ENCODE peak calls at places on chromosomes 1 and 21, in five cellular contexts. One of them, this sample, is unnamed.

GRCh38 chr1:205199090-205199930 is 12.2 kb downstream of the DSTYK start:
- DNase-seq in heart left ventricle: no peak
- DNase-seq in GM23248: peak; percentile 69
- DNase-seq in heart right ventricle: no peak
- DNase-seq in fibroblast of lung: no peak
- DNase-seq in this sample: no peak

GRCh38 chr21:42641311-42642218 is 11.9 kb upstream of the PDE9A start:
- DNase-seq in heart right ventricle: no peak
- DNase-seq in GM23248: peak; percentile 21
- DNase-seq in fibroblast of lung: peak; percentile 12
- DNase-seq in heart left ventricle: peak; percentile 54
- DNase-seq in this sample: no peak

GRCh38 chr1:211753649-211754251 is 76.8 kb downstream of the LPGAT1 start:
- DNase-seq in fibroblast of lung: no peak
- DNase-seq in heart right ventricle: no peak
- DNase-seq in heart left ventricle: no peak
- DNase-seq in GM23248: no peak
- DNase-seq in this sample: no peak

GRCh38 chr1:56180806-56181205 is 398.6 kb downstream of the PLPP3 start:
- DNase-seq in GM23248: peak; percentile 36
- DNase-seq in heart right ventricle: no peak
- DNase-seq in heart left ventricle: no peak
- DNase-seq in fibroblast of lung: peak; percentile 64
- DNase-seq in this sample: no peak

GRCh38 chr1:64693406-64693805 is 51.5 kb upstream of the RAVER2 start:
- DNase-seq in fibroblast of lung: no peak
- DNase-seq in heart left ventricle: no peak
- DNase-seq in heart right ventricle: no peak
- DNase-seq in GM23248: no peak
- DNase-seq in this sample: no peak

GRCh38 chr1:236727521-236727920 is 41.2 kb downstream of the ACTN2 start:
- DNase-seq in heart right ventricle: peak; percentile 29
- DNase-seq in heart left ventricle: no peak
- DNase-seq in fibroblast of lung: no peak
- DNase-seq in GM23248: no peak
- DNase-seq in this sample: no peak

GRCh38 chr1:32239790-32240139 is 7.3 kb upstream of the FAM167B start:
- DNase-seq in GM23248: no peak
- DNase-seq in heart left ventricle: no peak
- DNase-seq in fibroblast of lung: no peak
- DNase-seq in heart right ventricle: no peak
- DNase-seq in this sample: no peak

GRCh38 chr1:63611231-63611630 is 18.0 kb downstream of the PGM1 start:
- DNase-seq in heart left ventricle: no peak
- DNase-seq in GM23248: no peak
- DNase-seq in heart right ventricle: no peak
- DNase-seq in fibroblast of lung: peak; percentile 11
- DNase-seq in this sample: no peak

GRCh38 chr1:236235116-236235515 is 46.6 kb downstream of the ERO1B start:
- DNase-seq in heart left ventricle: no peak
- DNase-seq in heart right ventricle: no peak
- DNase-seq in GM23248: no peak
- DNase-seq in fibroblast of lung: no peak
- DNase-seq in this sample: no peak

GRCh38 chr1:227823537-227823936 is 8.1 kb downstream of the PRSS38 start:
- DNase-seq in heart left ventricle: no peak
- DNase-seq in GM23248: no peak
- DNase-seq in fibroblast of lung: no peak
- DNase-seq in heart right ventricle: no peak
- DNase-seq in this sample: no peak

GRCh38 chr1:34013136-34013535 is 149.3 kb downstream of the HMGB4 start:
- DNase-seq in heart right ventricle: no peak
- DNase-seq in fibroblast of lung: no peak
- DNase-seq in heart left ventricle: no peak
- DNase-seq in GM23248: no peak
- DNase-seq in this sample: no peak

GRCh38 chr21:28283652-28284490 is 708.8 kb downstream of the LTN1 start:
- DNase-seq in heart right ventricle: peak; percentile 20
- DNase-seq in heart left ventricle: no peak
- DNase-seq in fibroblast of lung: peak; percentile 95
- DNase-seq in GM23248: peak; percentile 76
- DNase-seq in this sample: no peak

GRCh38 chr1:32755810-32756159 is 53.2 kb upstream of the SYNC start:
- DNase-seq in fibroblast of lung: no peak
- DNase-seq in GM23248: no peak
- DNase-seq in heart left ventricle: no peak
- DNase-seq in heart right ventricle: no peak
- DNase-seq in this sample: no peak

GRCh38 chr1:78072216-78072615 is 26.4 kb downstream of the GIPC2 start:
- DNase-seq in heart right ventricle: no peak
- DNase-seq in fibroblast of lung: no peak
- DNase-seq in heart left ventricle: no peak
- DNase-seq in GM23248: peak; percentile 47
- DNase-seq in this sample: no peak

GRCh38 chr1:5639323-5639722 is 352.9 kb downstream of the NPHP4 start:
- DNase-seq in fibroblast of lung: no peak
- DNase-seq in GM23248: no peak
- DNase-seq in heart left ventricle: no peak
- DNase-seq in heart right ventricle: no peak
- DNase-seq in this sample: no peak

GRCh38 chr1:24283326-24284155 is 35.6 kb upstream of the GRHL3 start:
- DNase-seq in GM23248: peak; percentile 82
- DNase-seq in heart left ventricle: no peak
- DNase-seq in fibroblast of lung: peak; percentile 92
- DNase-seq in heart right ventricle: no peak
- DNase-seq in this sample: no peak

GRCh38 chr1:24288479-24288878 is 30.7 kb upstream of the GRHL3 start:
- DNase-seq in GM23248: no peak
- DNase-seq in heart right ventricle: no peak
- DNase-seq in heart left ventricle: no peak
- DNase-seq in fibroblast of lung: no peak
- DNase-seq in this sample: no peak

GRCh38 chr1:24284156-24284471 is 35.0 kb upstream of the GRHL3 start:
- DNase-seq in heart left ventricle: no peak
- DNase-seq in fibroblast of lung: no peak
- DNase-seq in GM23248: no peak
- DNase-seq in heart right ventricle: no peak
- DNase-seq in this sample: no peak

GRCh38 chr1:24285231-24285630 is 33.9 kb upstream of the GRHL3 start:
- DNase-seq in heart left ventricle: no peak
- DNase-seq in GM23248: no peak
- DNase-seq in fibroblast of lung: no peak
- DNase-seq in heart right ventricle: no peak
- DNase-seq in this sample: no peak

DNA sequence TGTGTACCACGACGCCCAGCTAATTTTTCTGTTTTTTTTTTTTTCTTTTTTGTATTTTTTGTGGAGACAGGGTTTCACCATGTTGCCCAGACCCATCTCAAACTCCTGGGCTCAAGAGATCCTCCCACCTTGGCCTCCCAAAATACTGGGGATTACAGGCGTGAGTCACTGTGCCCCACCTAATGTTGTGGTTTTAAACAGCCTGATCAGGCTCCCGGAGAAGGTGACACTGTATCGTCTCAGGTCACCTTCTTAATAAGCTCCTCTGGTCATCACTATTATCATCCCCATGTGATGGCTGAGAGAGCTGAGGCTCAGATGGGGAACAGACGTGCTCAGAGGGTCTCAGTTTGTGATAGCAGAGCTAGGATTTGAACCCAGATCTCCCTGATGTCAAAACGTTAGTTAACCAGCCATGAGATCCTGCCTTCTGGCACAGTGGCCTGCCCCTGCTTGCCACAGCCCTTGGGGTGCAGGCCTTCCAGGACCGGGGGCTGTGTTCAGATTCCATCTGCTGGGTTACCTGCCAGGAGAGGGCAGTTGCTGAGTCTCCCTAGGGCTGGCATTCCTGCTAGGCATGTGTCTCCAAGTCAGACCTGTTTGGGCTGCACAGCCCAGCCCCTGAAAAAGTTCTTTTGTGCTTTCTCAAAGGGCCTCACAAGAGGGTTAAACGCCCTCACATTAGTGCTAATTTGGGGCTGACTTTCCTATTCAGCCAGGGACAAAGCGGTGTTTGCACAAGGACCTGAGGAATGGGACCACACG is 32.7 kb upstream of the GRHL3 start:
- DNase-seq in fibroblast of lung: no peak
- DNase-seq in heart right ventricle: no peak
- DNase-seq in GM23248: no peak
- DNase-seq in heart left ventricle: no peak
- DNase-seq in this sample: no peak
- H3K27ac ChIP-seq in fibroblast of lung: no peak overlapping the region
- H3K27ac ChIP-seq in heart right ventricle: no peak overlapping the region
- H3K27ac ChIP-seq in GM23248: no peak overlapping the region
- H3K27ac ChIP-seq in heart left ventricle: no peak overlapping the region
- H3K27ac ChIP-seq in this sample: no peak overlapping the region

GRCh38 chr1:117654485-117655219 is 48.8 kb downstream of the TENT5C start:
- DNase-seq in heart left ventricle: no peak
- DNase-seq in fibroblast of lung: no peak
- DNase-seq in GM23248: no peak
- DNase-seq in heart right ventricle: no peak
- DNase-seq in this sample: no peak

GRCh38 chr1:117653732-117654484 is 48.1 kb downstream of the TENT5C start:
- DNase-seq in GM23248: no peak
- DNase-seq in heart right ventricle: no peak
- DNase-seq in fibroblast of lung: no peak
- DNase-seq in heart left ventricle: no peak
- DNase-seq in this sample: no peak

GRCh38 chr1:117657031-117657430 is 51.2 kb downstream of the TENT5C start:
- DNase-seq in heart right ventricle: no peak
- DNase-seq in GM23248: peak; percentile 82
- DNase-seq in heart left ventricle: no peak
- DNase-seq in fibroblast of lung: peak; percentile 77
- DNase-seq in this sample: no peak

GRCh38 chr1:117656202-117656641 is 50.4 kb downstream of the TENT5C start:
- DNase-seq in fibroblast of lung: no peak
- DNase-seq in heart left ventricle: no peak
- DNase-seq in GM23248: no peak
- DNase-seq in heart right ventricle: no peak
- DNase-seq in this sample: no peak

DNA sequence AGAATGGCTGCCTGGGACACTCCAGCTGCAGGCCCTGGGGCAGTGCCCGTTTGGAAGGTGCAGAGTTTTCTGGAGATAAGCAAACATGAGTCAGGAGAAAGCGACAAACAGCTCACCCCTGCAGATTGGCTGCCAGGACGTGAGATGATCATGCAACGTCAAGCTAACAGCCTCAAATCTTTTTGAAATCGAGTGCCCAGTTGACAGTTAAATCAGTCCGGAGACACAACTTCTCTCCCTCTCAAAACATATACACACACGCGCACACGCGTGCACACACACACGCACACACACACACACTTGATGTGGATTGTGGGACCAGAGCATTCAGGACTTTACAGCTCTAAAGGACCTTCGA is 49.4 kb downstream of the TENT5C start:
- DNase-seq in heart right ventricle: no peak
- DNase-seq in GM23248: no peak
- DNase-seq in heart left ventricle: no peak
- DNase-seq in fibroblast of lung: no peak
- DNase-seq in this sample: no peak
- H3K4me1 ChIP-seq in heart right ventricle: peaks cover 21% of the 10 kb centered on the region
- H3K4me1 ChIP-seq in GM23248: no peaks in the 10 kb centered on the region
- H3K4me1 ChIP-seq in heart left ventricle: peaks cover 6% of the 10 kb centered on the region
- H3K4me1 ChIP-seq in fibroblast of lung: no peaks in the 10 kb centered on the region
- H3K4me1 ChIP-seq in this sample: no peaks in the 10 kb centered on the region

DNA sequence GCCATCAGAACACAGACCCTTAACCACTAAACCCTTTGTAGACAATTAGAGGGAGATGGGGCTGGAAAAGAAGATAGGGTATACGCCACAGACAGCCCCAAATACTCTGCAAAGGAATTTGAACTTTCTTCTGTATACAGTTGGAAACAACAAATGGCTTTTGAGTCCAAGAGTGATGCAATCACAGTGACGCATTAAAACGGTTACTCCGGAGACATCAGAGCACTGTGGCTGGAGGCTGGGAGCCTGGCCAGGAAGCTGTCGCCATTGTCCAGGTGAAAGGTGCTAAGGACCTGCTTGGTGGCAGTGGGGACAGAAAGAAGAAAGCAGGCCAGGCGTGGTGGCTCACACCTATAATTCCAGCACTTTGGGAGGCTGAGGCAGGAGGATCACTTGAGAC is 4.2 kb downstream of the FLAD1 start:
- DNase-seq in heart right ventricle: no peak
- DNase-seq in GM23248: peak; percentile 33
- DNase-seq in fibroblast of lung: peak; percentile 55
- DNase-seq in heart left ventricle: no peak
- DNase-seq in this sample: no peak
- H3K4me3 ChIP-seq in heart right ventricle: no peak overlapping the region
- H3K4me3 ChIP-seq in GM23248: no peak overlapping the region
- H3K4me3 ChIP-seq in fibroblast of lung: no peak overlapping the region
- H3K4me3 ChIP-seq in heart left ventricle: no peak overlapping the region
- H3K4me3 ChIP-seq in this sample: no peak overlapping the region

GRCh38 chr1:66422804-66423203 is 111.1 kb upstream of the SGIP1 start:
- DNase-seq in fibroblast of lung: no peak
- DNase-seq in heart right ventricle: no peak
- DNase-seq in heart left ventricle: no peak
- DNase-seq in GM23248: no peak
- DNase-seq in this sample: no peak
- H3K27ac ChIP-seq in fibroblast of lung: no peak overlapping the region
- H3K27ac ChIP-seq in heart right ventricle: no peak overlapping the region
- H3K27ac ChIP-seq in heart left ventricle: no peak overlapping the region
- H3K27ac ChIP-seq in GM23248: no peak overlapping the region
- H3K27ac ChIP-seq in this sample: no peak overlapping the region